ENCODE peak calls at places on chromosomes 7 and 10, in four cellular contexts. R, J, W and C are unnamed samples.

GRCh38 chr10:44811072-44811471 is 100.1 kb upstream of the TMEM72 start:
- DNase-seq in R (no peak), J (no peak), W (no peak), C (no peak)

GRCh38 chr10:58179238-58179637 is 88.5 kb downstream of the IPMK start:
- DNase-seq in R (no peak), J (no peak), W (no peak), C (no peak)

GRCh38 chr10:92418221-92418620 is 127.3 kb downstream of the MARCHF5 start:
- DNase-seq in R (no peak), J (no peak), W (no peak), C (no peak)

GRCh38 chr7:51297986-51298385 is 18.6 kb downstream of the COBL start:
- DNase-seq in R (no peak), J (no peak), W (no peak), C (no peak)

GRCh38 chr7:77338260-77338659 is 77.9 kb downstream of the GSAP start:
- DNase-seq in R (no peak), J (no peak), W (no peak), C (no peak)

GRCh38 chr7:27182285-27182827 is 2.7 kb downstream of the HOXA11 start:
- DNase-seq in R (peak; percentile 50), J (no peak), W (no peak), C (no peak)

GRCh38 chr10:13054844-13055243 is 45.1 kb upstream of the OPTN start:
- DNase-seq in R (no peak), J (no peak), W (no peak), C (no peak)

GRCh38 chr7:102061981-102062390 is 224.7 kb upstream of the SH2B2 start:
- DNase-seq in R (peak; percentile 18), J (no peak), W (no peak), C (peak; percentile 76)

GRCh38 chr10:125662616-125663015 is 20.3 kb downstream of the TEX36 start:
- DNase-seq in R (peak; percentile 51), J (no peak), W (no peak), C (no peak)

GRCh38 chr10:69337312-69338132 is 59.2 kb downstream of the HK1 start:
- DNase-seq in R (peak; percentile 87), J (no peak), W (no peak), C (no peak)

GRCh38 chr10:114691442-114691941 is 33.4 kb upstream of the ABLIM1 start:
- DNase-seq in R (peak; percentile 70), J (no peak), W (no peak), C (no peak)

GRCh38 chr7:72925546-72926120 is 738 bp downstream of the POM121 start:
- DNase-seq in R (no peak), J (no peak), W (no peak), C (no peak)

GRCh38 chr7:20442951-20443350 is 112.3 kb downstream of the ITGB8 start:
- DNase-seq in R (no peak), J (no peak), W (no peak), C (no peak)

GRCh38 chr10:61822781-61823230 is 78.7 kb upstream of the ARID5B start:
- DNase-seq in R (peak; percentile 67), J (no peak), W (no peak), C (no peak)